ENCODE peak calls at places on chromosomes 1 and 21, in six cellular contexts. X is HCT116; N is CD4-positive, alpha-beta T cell; F is hepatocyte; K is astrocyte of the spinal cord; C is HFFc6. H is an unnamed sample.

GRCh38 chr21:14975136-14975905 is 89.5 kb downstream of the NRIP1 start:
- DNase-seq in X (no peak), N (no peak), F (no peak), K (no peak), C (no peak), H (no peak)

GRCh38 chr1:6037338-6037762 is 8.3 kb upstream of the KCNAB2 start:
- DNase-seq in X (no peak), N (no peak), F (no peak), K (peak), C (peak), H (no peak)

GRCh38 chr1:230548357-230548756 is 93.9 kb upstream of the COG2 start:
- DNase-seq in X (no peak), N (no peak), F (no peak), K (no peak), C (no peak), H (no peak)

GRCh38 chr1:35857830-35858229 is 25.2 kb upstream of the AGO1 start:
- DNase-seq in X (peak), N (no peak), F (peak), K (peak), C (peak), H (peak)

GRCh38 chr1:30895382-30895941 is 13.1 kb downstream of the SDC3 start:
- DNase-seq in X (no peak), N (no peak), F (no peak), K (no peak), C (no peak), H (no peak)

GRCh38 chr1:39943471-39944290 is 11.3 kb upstream of the MFSD2A start:
- DNase-seq in X (no peak), N (no peak), F (no peak), K (no peak), C (no peak), H (no peak)

GRCh38 chr1:76054357-76054756 is 20.2 kb upstream of the ST6GALNAC3 start:
- DNase-seq in X (no peak), N (no peak), F (no peak), K (no peak), C (no peak), H (no peak)

GRCh38 chr1:10617318-10617717 is 142.6 kb downstream of the PEX14 start:
- DNase-seq in X (no peak), N (no peak), F (no peak), K (no peak), C (no peak), H (no peak)

GRCh38 chr1:101452825-101453224 is 216.0 kb downstream of the S1PR1 start:
- DNase-seq in X (no peak), N (no peak), F (peak), K (no peak), C (no peak), H (peak)

GRCh38 chr1:248858096-248858890 is 592 bp downstream of the ZNF692 start:
- DNase-seq in X (peak), N (no peak), F (peak), K (peak), C (peak), H (peak)

GRCh38 chr1:15214507-15214906 is 32.5 kb upstream of the FHAD1 start:
- DNase-seq in X (no peak), N (no peak), F (peak), K (peak), C (peak), H (no peak)

GRCh38 chr1:161132410-161133219 is at the start of gene DEDD:
- DNase-seq in X (peak), N (peak), F (peak), K (peak), C (peak), H (peak)

GRCh38 chr1:25037174-25038074 is 107.3 kb upstream of the RUNX3 start:
- DNase-seq in X (peak), N (peak), F (peak), K (peak), C (no peak), H (peak)

GRCh38 chr1:203475012-203475981 is at the start of gene PRELP:
- DNase-seq in X (no peak), N (no peak), F (peak), K (no peak), C (no peak), H (no peak)

GRCh38 chr21:18155508-18156193 is 89.0 kb upstream of the CHODL start:
- DNase-seq in X (no peak), N (no peak), F (no peak), K (peak), C (no peak), H (no peak)

GRCh38 chr1:47452426-47452825 is 14.6 kb downstream of the FOXD2 start:
- DNase-seq in X (no peak), N (no peak), F (no peak), K (no peak), C (no peak), H (no peak)

GRCh38 chr1:47448462-47449233 is 10.8 kb downstream of the FOXD2 start:
- DNase-seq in X (no peak), N (no peak), F (no peak), K (no peak), C (no peak), H (no peak)

GRCh38 chr1:47445823-47446567 is 8.2 kb downstream of the FOXD2 start:
- DNase-seq in X (no peak), N (no peak), F (no peak), K (no peak), C (no peak), H (no peak)

GRCh38 chr1:47450606-47451005 is 12.8 kb downstream of the FOXD2 start:
- DNase-seq in X (no peak), N (no peak), F (no peak), K (no peak), C (no peak), H (no peak)

GRCh38 chr1:47449702-47450552 is 12.1 kb downstream of the FOXD2 start:
- DNase-seq in X (no peak), N (no peak), F (peak), K (no peak), C (no peak), H (peak)
- TF ChIP-seq CTCF in X (peak), N (no peak), F (peak), K (peak), C (peak), H (no peak)

GRCh38 chr1:111624382-111624781 is 4.8 kb downstream of the RAP1A start:
- DNase-seq in X (no peak), N (no peak), F (no peak), K (no peak), C (no peak), H (no peak)

GRCh38 chr1:111628153-111628552 is 8.6 kb downstream of the RAP1A start:
- DNase-seq in X (no peak), N (no peak), F (no peak), K (peak), C (no peak), H (no peak)

GRCh38 chr1:111629190-111629954 is 9.8 kb downstream of the RAP1A start:
- DNase-seq in X (no peak), N (no peak), F (no peak), K (no peak), C (no peak), H (no peak)

GRCh38 chr1:111622166-111622565 is 2.6 kb downstream of the RAP1A start:
- DNase-seq in X (no peak), N (no peak), F (no peak), K (no peak), C (no peak), H (no peak)

DNA sequence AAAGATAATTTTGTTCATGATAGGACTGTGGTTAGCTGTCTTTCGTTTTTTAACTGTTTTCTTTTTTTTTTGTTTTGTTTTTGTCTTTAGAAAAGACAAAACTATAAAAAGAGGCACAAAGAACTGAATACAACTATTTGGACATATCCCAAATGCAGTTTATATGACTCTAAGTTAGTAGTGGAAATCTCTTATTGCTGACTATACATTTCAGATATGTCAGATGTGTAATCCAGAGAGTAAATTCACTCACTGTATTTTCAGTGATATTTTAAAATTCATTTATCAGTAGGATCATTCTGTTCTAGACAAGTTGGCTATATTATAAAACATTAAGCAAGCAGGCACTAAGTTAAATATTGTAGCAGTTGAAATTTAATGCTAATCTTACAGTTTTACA is 5.7 kb downstream of the RAP1A start:
- DNase-seq in X (no peak), N (no peak), F (no peak), K (no peak), C (no peak), H (no peak)
- TF ChIP-seq CTCF in X (no peak), N (no peak), F (no peak), K (no peak), C (no peak), H (no peak)

GRCh38 chr1:1890506-1891348 is at the start of gene GNB1:
- DNase-seq in X (peak), N (peak), F (peak), K (peak), C (peak), H (peak)
- TF ChIP-seq CTCF in X (no peak), N (no peak), F (no peak), K (no peak), C (no peak), H (no peak)

DNA sequence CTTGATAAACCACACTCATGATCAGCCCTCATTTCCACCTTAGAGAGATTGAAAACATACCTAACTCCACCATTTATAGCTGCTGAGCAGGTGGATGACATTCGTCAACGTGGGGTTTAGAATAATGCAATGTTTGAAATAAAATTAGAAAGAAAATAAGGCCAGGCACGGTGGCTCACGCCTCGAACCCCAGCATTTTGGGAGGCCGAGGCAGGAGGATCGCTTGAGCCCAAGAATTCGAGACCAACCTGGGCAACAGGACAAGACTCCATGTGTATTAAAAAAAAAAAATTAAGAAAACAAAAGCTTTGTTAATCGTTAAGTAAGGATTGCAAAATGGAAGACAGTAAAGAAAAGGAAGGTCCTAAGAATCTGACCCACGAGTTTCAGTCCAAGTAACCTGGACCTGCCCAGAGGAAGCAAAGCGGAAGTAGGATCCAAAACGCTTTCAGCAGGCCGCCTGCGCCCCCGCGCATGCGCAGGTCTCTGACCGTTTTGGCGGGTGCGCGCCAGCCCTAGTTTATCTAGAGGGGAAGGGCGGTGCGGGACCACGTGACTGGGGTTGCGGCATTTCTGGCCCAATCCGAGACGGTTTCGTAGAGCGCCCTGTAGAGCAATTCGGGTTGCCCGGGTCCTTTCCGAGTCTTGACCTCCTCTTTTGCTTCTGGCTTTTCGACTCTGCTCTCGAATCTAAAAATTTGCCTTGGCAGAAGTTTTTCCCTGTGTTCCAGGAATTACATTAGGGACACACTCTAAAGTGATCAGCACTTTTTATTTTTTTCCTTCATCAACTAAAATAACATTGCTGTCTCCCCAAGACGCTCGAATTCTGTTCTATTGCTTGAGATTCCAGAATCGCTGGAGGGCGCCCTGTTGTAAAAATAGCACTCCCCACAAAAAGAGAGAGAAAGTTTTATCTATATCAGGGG is 22.5 kb downstream of the ANP32E start:
- DNase-seq in X (no peak), N (peak), F (peak), K (peak), C (no peak), H (peak)
- TF ChIP-seq CTCF in X (no peak), N (peak), F (peak), K (peak), C (no peak), H (no peak)

H was measured in Calu3.